ENCODE peak calls at places on chromosomes 3 and 15, in five cellular contexts. Q, U, T, J and V are unnamed samples.
A peak's percentile ranks its signal among the peaks of the same experiment; 100 is the strongest.

GRCh38 chr15:41258706-41259471 is 27.8 kb downstream of the CHP1 start:
- DNase-seq in Q (no peak), U (no peak), J (no peak), T (no peak), V (no peak)

GRCh38 chr15:92393287-92393993 is at the start of gene ST8SIA2:
- DNase-seq in U (no peak), T (peak; percentile 68), J (no peak), Q (peak; percentile 64), V (no peak)

GRCh38 chr3:152209776-152210175 is 59.0 kb upstream of the MBNL1 start:
- DNase-seq in U (no peak), J (no peak), Q (no peak), T (no peak), V (no peak)

GRCh38 chr15:81491414-81492101 is 117.5 kb upstream of the TMC3 start:
- DNase-seq in Q (no peak), T (peak; percentile 21), J (no peak), U (no peak), V (no peak)

GRCh38 chr15:55846108-55846707 is 103.3 kb upstream of the PRTG start:
- DNase-seq in Q (no peak), U (no peak), J (no peak), T (peak; percentile 85), V (no peak)

GRCh38 chr15:42085236-42085605 is 9.1 kb downstream of the PLA2G4D start:
- DNase-seq in Q (no peak), U (no peak), T (no peak), J (no peak), V (no peak)

GRCh38 chr3:58322793-58323192 is 9.9 kb upstream of the PXK start:
- DNase-seq in Q (no peak), U (no peak), J (no peak), T (no peak), V (no peak)

GRCh38 chr3:40841131-40841530 is 316.4 kb downstream of the ZNF621 start:
- DNase-seq in U (no peak), T (no peak), Q (no peak), J (no peak), V (no peak)

GRCh38 chr15:31396881-31397560 is 70.4 kb downstream of the KLF13 start:
- DNase-seq in U (no peak), J (no peak), T (peak; percentile 99), Q (peak; percentile 97), V (no peak)

GRCh38 chr3:101138817-101139216 is 145.6 kb upstream of the ABI3BP start:
- DNase-seq in U (no peak), J (no peak), Q (no peak), T (no peak), V (no peak)

GRCh38 chr15:90883971-90884718 is at the start of gene FES:
- DNase-seq in U (no peak), T (no peak), Q (peak; percentile 87), J (peak; percentile 43), V (no peak)

GRCh38 chr3:152443212-152444023 is 174.7 kb downstream of the MBNL1 start:
- DNase-seq in T (no peak), U (no peak), J (no peak), Q (no peak), V (no peak)

GRCh38 chr3:99960941-99961340 is 143.3 kb downstream of the CMSS1 start:
- DNase-seq in Q (no peak), J (no peak), T (no peak), U (no peak), V (no peak)